ENCODE peak calls at places on chromosomes 12 and 14, in six cellular contexts. G is GM12891, R is K562, M is H1, X is GM12878, I is HepG2. A is an unnamed sample.

GRCh38 chr12:98154850-98155249 is 360.5 kb upstream of the TMPO start:
- DNase-seq in G (no peak), R (no peak), M (no peak), X (no peak), I (peak), A (no peak)

GRCh38 chr14:35341454-35342159 is 49.4 kb downstream of the PSMA6 start:
- DNase-seq in G (no peak), R (no peak), M (no peak), X (no peak), I (peak), A (no peak)

GRCh38 chr12:67759829-67760228 is 111.3 kb downstream of the DYRK2 start:
- DNase-seq in G (no peak), R (no peak), M (no peak), X (no peak), I (no peak), A (no peak)

GRCh38 chr14:24132061-24132685 is 1.7 kb downstream of the FITM1 start:
- DNase-seq in G (no peak), R (no peak), M (no peak), X (no peak), I (no peak), A (no peak)

GRCh38 chr12:3199551-3200031 is 122.4 kb downstream of the TSPAN9 start:
- DNase-seq in G (no peak), R (no peak), M (peak), X (no peak), I (no peak), A (no peak)

GRCh38 chr12:103840399-103840880 is 594 bp downstream of the NT5DC3 start:
- DNase-seq in G (peak), R (peak), M (no peak), X (no peak), I (no peak), A (peak)

GRCh38 chr12:88947486-88948043 is 367.3 kb upstream of the KITLG start:
- DNase-seq in G (no peak), R (no peak), M (no peak), X (no peak), I (no peak), A (no peak)

GRCh38 chr12:131035268-131035681 is 81.6 kb downstream of the ADGRD1 start:
- DNase-seq in G (no peak), R (no peak), M (no peak), X (no peak), I (no peak), A (no peak)

GRCh38 chr14:68110989-68111704 is 291.6 kb downstream of the RAD51B start:
- DNase-seq in G (no peak), R (no peak), M (no peak), X (peak), I (no peak), A (no peak)

GRCh38 chr14:54173782-54174181 is 217.2 kb upstream of the BMP4 start:
- DNase-seq in G (no peak), R (no peak), M (no peak), X (no peak), I (no peak), A (no peak)

GRCh38 chr12:32863128-32863527 is 33.4 kb downstream of the PKP2 start:
- DNase-seq in G (no peak), R (no peak), M (no peak), X (no peak), I (no peak), A (no peak)

GRCh38 chr14:93953739-93954515 is 22.4 kb downstream of the ASB2 start:
- DNase-seq in G (no peak), R (no peak), M (no peak), X (no peak), I (no peak), A (no peak)

GRCh38 chr14:94337274-94337673 is 14.1 kb upstream of the SERPINA6 start:
- DNase-seq in G (no peak), R (no peak), M (no peak), X (no peak), I (no peak), A (no peak)

GRCh38 chr12:123011701-123012100 is 31.2 kb downstream of the ARL6IP4 start:
- DNase-seq in G (no peak), R (no peak), M (no peak), X (no peak), I (no peak), A (no peak)

GRCh38 chr12:25924535-25925001 is 33.9 kb upstream of the RASSF8 start:
- DNase-seq in G (no peak), R (no peak), M (no peak), X (no peak), I (no peak), A (no peak)

GRCh38 chr12:12891646-12892355 is 439 bp downstream of the GPRC5A start:
- DNase-seq in G (no peak), R (no peak), M (no peak), X (no peak), I (no peak), A (no peak)

GRCh38 chr12:47755655-47756562 is 2.8 kb downstream of the RAPGEF3 start:
- DNase-seq in G (no peak), R (no peak), M (no peak), X (peak), I (no peak), A (peak)

GRCh38 chr14:64580451-64580850 is 30.7 kb downstream of the PPP1R36 start:
- DNase-seq in G (no peak), R (no peak), M (no peak), X (no peak), I (no peak), A (no peak)

GRCh38 chr14:57080691-57081090 is 188.0 kb downstream of the EXOC5 start:
- DNase-seq in G (no peak), R (no peak), M (no peak), X (no peak), I (no peak), A (no peak)

GRCh38 chr12:25553083-25553482 is at the start of gene LMNTD1:
- DNase-seq in G (no peak), R (no peak), M (no peak), X (no peak), I (no peak), A (no peak)

GRCh38 chr12:94689002-94689645 is 38.8 kb upstream of the TMCC3 start:
- DNase-seq in G (no peak), R (no peak), M (no peak), X (no peak), I (no peak), A (no peak)

GRCh38 chr14:88565427-88565826 is 2.6 kb downstream of the ZC3H14 start:
- DNase-seq in G (no peak), R (no peak), M (no peak), X (no peak), I (no peak), A (no peak)

GRCh38 chr14:88562532-88562830 is 356 bp upstream of the ZC3H14 start:
- DNase-seq in G (no peak), R (peak), M (no peak), X (no peak), I (no peak), A (no peak)

GRCh38 chr14:88559852-88560251 is 3.0 kb upstream of the ZC3H14 start:
- DNase-seq in G (no peak), R (no peak), M (no peak), X (no peak), I (peak), A (no peak)

GRCh38 chr14:88563845-88564244 is 1.0 kb downstream of the ZC3H14 start:
- DNase-seq in G (no peak), R (no peak), M (no peak), X (no peak), I (no peak), A (no peak)

GRCh38 chr14:88562831-88563686 is at the start of gene ZC3H14:
- DNase-seq in G (peak), R (peak), M (peak), X (peak), I (peak), A (peak)
- TF ChIP-seq POLR2A in G (peak), R (peak), M (peak), X (peak), I (peak), A (peak)

DNA sequence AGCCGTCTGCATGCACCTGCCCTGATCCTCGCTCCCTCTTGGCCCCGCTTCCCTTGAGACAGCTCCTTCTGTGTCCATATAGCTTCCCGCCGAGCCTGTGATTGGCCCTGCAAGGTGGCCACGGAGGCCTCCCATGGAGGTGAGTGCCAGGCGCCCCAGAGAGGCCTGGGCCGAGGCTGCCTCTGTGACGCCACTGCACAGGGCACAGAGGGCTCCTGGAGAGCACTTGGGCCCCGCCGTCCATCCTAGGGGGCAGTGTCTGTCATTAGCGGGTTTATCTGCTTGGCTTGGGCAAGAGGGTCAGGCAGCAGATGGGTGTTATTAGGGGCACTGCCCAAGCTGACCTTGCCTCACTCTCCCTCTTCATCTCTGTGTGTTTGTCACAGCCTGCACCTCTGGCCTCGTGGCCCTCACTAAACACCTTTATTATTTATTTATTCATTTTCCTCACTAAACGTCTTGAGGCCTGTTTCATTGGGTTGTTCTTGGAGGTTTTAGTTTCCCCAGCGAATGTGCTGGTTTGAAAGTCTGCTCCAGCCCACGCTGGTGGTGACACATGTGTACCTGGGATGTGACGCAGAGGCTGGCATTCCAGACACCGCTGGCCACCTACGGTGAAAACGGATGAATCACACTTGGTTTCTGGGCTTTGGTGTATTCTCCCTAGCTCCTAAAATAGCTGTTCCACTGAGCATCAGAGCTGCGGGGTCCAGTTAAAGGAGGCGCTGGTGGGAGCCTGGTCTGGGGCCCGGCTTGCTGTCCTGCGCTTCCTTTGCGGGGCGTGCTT is 5.9 kb downstream of the ZFYVE21 start:
- DNase-seq in G (no peak), R (no peak), M (no peak), X (no peak), I (no peak), A (no peak)
- TF ChIP-seq TAF1 in G (no peak), R (no peak), M (no peak), X (no peak), I (no peak), A (no peak)

GRCh38 chr12:54357802-54358619 is 6.3 kb downstream of the GPR84 start:
- DNase-seq in G (peak), R (peak), M (peak), X (peak), I (no peak), A (no peak)

GRCh38 chr12:54358620-54358944 is 5.7 kb downstream of the GPR84 start:
- DNase-seq in G (no peak), R (no peak), M (no peak), X (no peak), I (no peak), A (no peak)

GRCh38 chr12:54360717-54361456 is 3.4 kb downstream of the GPR84 start:
- DNase-seq in G (no peak), R (peak), M (peak), X (no peak), I (peak), A (no peak)

GRCh38 chr12:54359762-54360351 is 4.4 kb downstream of the GPR84 start:
- DNase-seq in G (no peak), R (no peak), M (no peak), X (no peak), I (no peak), A (no peak)

GRCh38 chr12:54358945-54359761 is 5.1 kb downstream of the GPR84 start:
- DNase-seq in G (peak), R (peak), M (peak), X (peak), I (peak), A (peak)
- TF ChIP-seq POLR2A in G (peak), R (peak), M (peak), X (peak), I (no peak), A (peak)

DNA sequence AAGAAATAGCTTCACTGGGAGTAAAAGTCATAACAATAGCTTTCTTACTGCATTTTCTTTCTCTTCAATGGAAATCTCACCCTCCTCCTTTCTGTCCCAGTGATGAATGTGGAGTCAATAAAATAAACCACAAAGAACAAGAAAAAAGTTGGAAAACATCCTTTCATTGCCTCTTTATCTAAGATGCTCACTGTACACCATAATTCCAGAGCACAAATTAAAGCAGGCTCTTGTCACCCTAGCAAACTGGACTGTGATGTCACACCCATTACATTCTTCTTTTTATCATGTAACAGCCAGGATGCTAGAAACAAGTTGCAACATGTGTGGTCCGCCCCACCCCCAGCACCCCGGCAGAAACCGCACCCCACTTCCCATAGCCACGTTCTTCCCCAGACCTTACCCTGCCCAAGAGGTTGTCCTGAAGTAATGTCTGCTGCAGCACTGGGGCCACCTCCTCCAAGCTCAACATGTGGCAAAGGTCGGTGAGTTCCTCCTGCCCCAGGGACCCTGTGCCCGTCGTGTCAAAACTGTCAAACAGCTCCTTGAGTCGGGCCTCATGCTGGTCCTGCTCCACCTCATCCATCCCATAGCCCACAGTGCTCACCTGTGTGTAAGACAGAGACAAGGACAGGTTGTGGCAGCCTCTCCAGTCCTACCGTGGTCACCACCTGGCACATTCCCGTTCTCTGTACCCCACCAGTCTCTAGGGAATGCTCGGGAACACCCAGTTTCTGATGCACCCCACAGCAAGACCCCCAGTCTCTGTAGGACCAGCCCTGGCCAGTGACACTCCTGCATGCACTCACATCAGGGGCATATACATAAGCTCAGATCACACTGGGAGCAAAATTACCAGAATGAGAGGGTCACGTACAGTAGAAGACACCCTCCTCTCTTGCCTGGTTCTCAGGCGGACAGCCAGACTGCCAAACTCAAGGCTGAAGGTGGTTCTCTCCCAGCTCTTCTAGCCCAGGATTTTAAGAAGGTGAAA is 9.2 kb downstream of the NIN start:
- DNase-seq in G (no peak), R (no peak), M (no peak), X (peak), I (no peak), A (no peak)
- TF ChIP-seq TAF1 in G (no peak), R (no peak), M (no peak), X (no peak), I (no peak), A (no peak)

GRCh38 chr12:46370380-46370734 is 2.2 kb downstream of the SLC38A2 start:
- DNase-seq in G (no peak), R (no peak), M (no peak), X (no peak), I (no peak), A (no peak)

GRCh38 chr12:46372131-46372851 is at the start of gene SLC38A2:
- DNase-seq in G (peak), R (peak), M (no peak), X (no peak), I (peak), A (peak)

GRCh38 chr12:46372852-46373302 is 304 bp upstream of the SLC38A2 start:
- DNase-seq in G (no peak), R (peak), M (peak), X (no peak), I (no peak), A (no peak)

GRCh38 chr12:46370792-46371717 is 1.5 kb downstream of the SLC38A2 start:
- DNase-seq in G (peak), R (peak), M (peak), X (no peak), I (peak), A (peak)

GRCh38 chr12:46371718-46372130 is 849 bp downstream of the SLC38A2 start:
- DNase-seq in G (peak), R (peak), M (no peak), X (no peak), I (no peak), A (peak)
- TF ChIP-seq POLR2A in G (no peak), R (no peak), M (peak), X (peak), I (peak), A (no peak)

GRCh38 chr14:92718659-92719058 is 29.8 kb downstream of the LGMN start:
- DNase-seq in G (no peak), R (no peak), M (no peak), X (no peak), I (no peak), A (no peak)
- TF ChIP-seq TAF1 in G (no peak), R (no peak), M (no peak), X (no peak), I (no peak), A (no peak)

A was measured in GM12892.